ENCODE peak calls at places on chromosomes 12 and 14, in nine cellular contexts. D, B, F, C, X, O, U, M and V are unnamed samples.

GRCh38 chr12:52380271-52380694 is 5.2 kb downstream of the KRT84 start:
- DNase-seq in D (peak; percentile 54), B (no peak), F (peak; percentile 81), C (no peak), X (peak; percentile 34), O (no peak), U (no peak), M (peak; percentile 8), V (peak; percentile 58)

GRCh38 chr14:96053600-96054381 is 14.6 kb downstream of the C14orf132 start:
- DNase-seq in D (no peak), B (no peak), F (no peak), C (peak; percentile 43), X (peak; percentile 38), O (no peak), U (no peak), M (peak; percentile 97), V (no peak)

GRCh38 chr14:101048766-101049165 is 145.2 kb upstream of the RTL1 start:
- DNase-seq in D (no peak), B (no peak), F (no peak), C (no peak), X (no peak), O (no peak), U (no peak), M (no peak), V (no peak)

GRCh38 chr14:72737560-72737943 is 156.3 kb downstream of the DPF3 start:
- DNase-seq in D (no peak), B (no peak), F (peak; percentile 4), C (no peak), X (no peak), O (no peak), U (no peak), M (no peak), V (no peak)

GRCh38 chr14:51738754-51739153 is 87.0 kb downstream of the FRMD6 start:
- DNase-seq in D (peak; percentile 76), B (no peak), F (peak; percentile 80), C (no peak), X (no peak), O (no peak), U (no peak), M (no peak), V (no peak)

GRCh38 chr12:128012110-128012509 is 254.9 kb upstream of the TMEM132C start:
- DNase-seq in D (no peak), B (no peak), F (no peak), C (no peak), X (no peak), O (no peak), U (no peak), M (no peak), V (no peak)

GRCh38 chr12:80946591-80946990 is 8.9 kb upstream of the LIN7A start:
- DNase-seq in D (no peak), B (no peak), F (no peak), C (no peak), X (no peak), O (no peak), U (no peak), M (peak; percentile 56), V (no peak)

GRCh38 chr12:15851919-15852318 is 30.3 kb upstream of the STRAP start:
- DNase-seq in D (no peak), B (no peak), F (no peak), C (no peak), X (no peak), O (no peak), U (no peak), M (no peak), V (no peak)

GRCh38 chr12:54882074-54882473 is 27.8 kb downstream of the MUCL1 start:
- DNase-seq in D (no peak), B (no peak), F (no peak), C (no peak), X (no peak), O (no peak), U (no peak), M (no peak), V (no peak)

GRCh38 chr14:81157431-81157830 is 63.3 kb downstream of the GTF2A1 start:
- DNase-seq in D (no peak), B (no peak), F (no peak), C (no peak), X (no peak), O (no peak), U (no peak), M (no peak), V (no peak)

GRCh38 chr12:11710431-11710830 is 61.0 kb downstream of the ETV6 start:
- DNase-seq in D (no peak), B (no peak), F (no peak), C (no peak), X (no peak), O (no peak), U (no peak), M (no peak), V (no peak)

GRCh38 chr12:43795716-43796282 is 10.3 kb downstream of the TWF1 start:
- DNase-seq in D (no peak), B (no peak), F (no peak), C (no peak), X (no peak), O (no peak), U (no peak), M (no peak), V (no peak)

GRCh38 chr14:78498062-78498595 is 328.0 kb downstream of the NRXN3 start:
- DNase-seq in D (no peak), B (no peak), F (no peak), C (no peak), X (no peak), O (no peak), U (no peak), M (no peak), V (no peak)

GRCh38 chr12:92933606-92934005 is 4.5 kb upstream of the EEA1 start:
- DNase-seq in D (peak; percentile 75), B (no peak), F (peak; percentile 49), C (no peak), X (no peak), O (no peak), U (no peak), M (no peak), V (no peak)

GRCh38 chr12:7129647-7130536 is at the start of gene CLSTN3:
- DNase-seq in D (peak; percentile 93), B (peak; percentile 85), F (peak; percentile 96), C (no peak), X (peak; percentile 79), O (peak; percentile 94), U (peak; percentile 88), M (peak; percentile 81), V (peak; percentile 91)

GRCh38 chr12:7128681-7129593 is at the start of gene RBP5:
- DNase-seq in D (peak; percentile 40), B (no peak), F (peak; percentile 56), C (no peak), X (no peak), O (peak; percentile 51), U (no peak), M (no peak), V (no peak)

GRCh38 chr12:7131502-7131866 is 1.3 kb downstream of the CLSTN3 start:
- DNase-seq in D (peak; percentile 64), B (no peak), F (peak; percentile 61), C (no peak), X (no peak), O (no peak), U (peak; percentile 15), M (no peak), V (no peak)

GRCh38 chr12:7130537-7130790 is 293 bp downstream of the CLSTN3 start:
- DNase-seq in D (peak; percentile 43), B (no peak), F (no peak), C (no peak), X (no peak), O (no peak), U (no peak), M (no peak), V (no peak)

GRCh38 chr12:7130791-7131501 is 775 bp downstream of the CLSTN3 start:
- DNase-seq in D (peak; percentile 78), B (no peak), F (peak; percentile 89), C (no peak), X (peak; percentile 63), O (peak; percentile 71), U (peak; percentile 48), M (peak; percentile 43), V (peak; percentile 70)
- TF ChIP-seq CTCF in D (no peak), B (no peak), F (peak; percentile 10), C (peak; percentile 14), X (no peak), O (no peak), U (no peak), M (peak; percentile 4), V (no peak)

DNA sequence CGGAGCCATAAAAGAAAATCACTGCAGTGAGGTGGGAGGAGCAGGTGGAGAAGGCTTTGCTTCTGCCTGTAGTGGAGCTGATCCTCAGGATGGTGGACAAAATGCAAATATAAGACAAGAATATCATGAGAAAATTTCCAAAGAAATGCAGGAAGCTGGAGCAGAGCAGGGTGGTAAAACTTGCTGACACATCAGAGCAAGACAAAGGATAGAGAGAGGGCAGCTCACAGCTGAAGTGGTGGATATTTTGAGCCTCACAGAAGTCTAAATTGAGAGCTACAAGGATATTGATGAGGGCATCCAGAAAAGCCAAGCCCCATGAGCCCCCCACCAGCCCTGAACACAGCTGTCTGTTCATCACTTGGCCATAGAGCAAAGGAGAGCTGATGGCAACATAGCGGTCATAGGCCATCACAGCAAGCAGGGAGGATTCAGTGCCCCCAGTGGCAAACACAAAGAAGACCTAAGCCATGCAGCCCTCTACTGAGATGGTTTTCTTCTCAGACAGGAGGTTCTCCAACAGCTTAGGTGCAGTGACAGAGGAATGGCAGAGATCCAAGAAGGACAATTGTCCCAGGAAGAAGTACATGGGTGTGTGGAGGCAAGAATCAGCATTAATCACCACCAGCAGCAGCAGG is 30.0 kb upstream of the ANP32D start:
- DNase-seq in D (peak; percentile 41), B (no peak), F (peak; percentile 60), C (no peak), X (no peak), O (no peak), U (no peak), M (no peak), V (no peak)
- TF ChIP-seq CTCF in D (peak; percentile 33), B (peak; percentile 32), F (peak; percentile 38), C (no peak), X (no peak), O (no peak), U (no peak), M (no peak), V (no peak)

DNA sequence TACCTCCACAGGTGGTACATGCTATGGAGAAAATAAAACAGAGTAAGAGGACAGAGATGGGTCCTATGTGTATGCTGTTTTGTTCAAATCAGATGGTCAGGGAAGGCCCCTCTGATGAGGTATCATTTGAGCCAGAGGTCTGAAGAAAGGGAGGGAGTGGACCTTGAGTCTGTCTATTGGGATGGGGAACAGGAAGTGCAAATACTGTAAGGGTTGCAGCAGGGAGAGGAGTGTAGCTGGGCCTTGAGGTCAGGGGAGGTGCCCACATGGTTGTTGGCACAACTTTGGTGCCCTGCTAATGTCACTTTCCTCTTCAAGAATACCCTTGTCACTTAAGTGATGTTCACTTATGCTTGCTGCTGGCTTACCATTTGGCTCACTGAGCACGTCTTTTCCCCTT is 83.3 kb downstream of the PRKCH start:
- DNase-seq in D (no peak), B (no peak), F (no peak), C (no peak), X (no peak), O (no peak), U (no peak), M (no peak), V (no peak)
- TF ChIP-seq CTCF in D (no peak), B (no peak), F (no peak), C (no peak), X (no peak), O (no peak), U (no peak), M (no peak), V (no peak)

DNA sequence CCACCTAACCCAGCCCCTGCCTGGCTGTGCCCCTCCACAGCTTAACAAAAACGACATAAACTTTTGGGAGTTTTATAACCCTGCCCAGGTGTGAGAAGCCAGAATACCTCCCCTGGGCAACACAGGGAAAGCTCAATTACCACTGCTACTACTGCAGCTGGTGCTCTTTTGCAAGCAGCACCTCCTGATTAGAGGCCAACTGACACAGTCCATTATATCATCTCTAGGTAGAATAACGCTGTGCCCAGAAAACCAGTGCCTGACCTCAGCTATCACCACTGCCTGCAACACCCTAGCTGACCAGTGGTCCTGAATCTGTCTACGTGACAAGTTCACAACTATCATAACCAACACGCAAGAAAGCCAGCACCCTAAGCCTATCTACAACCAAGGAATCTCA is 34.2 kb downstream of the MDM1 start:
- DNase-seq in D (no peak), B (no peak), F (no peak), C (no peak), X (no peak), O (no peak), U (no peak), M (no peak), V (no peak)
- TF ChIP-seq CTCF in D (no peak), B (no peak), F (no peak), C (no peak), X (no peak), O (no peak), U (no peak), M (no peak), V (no peak)